ENCODE peak calls at places on chromosomes 11 and 22, in ten cellular contexts. U is fibroblast of mammary gland; K is HCT116; R is T-helper 9 cell; M is NCI-H345; V is NCI-H446 treated with DMSO at 0.1 percent for 48 hours; I is kidney glomerular epithelial cell; J is stimulated activated naive CD4-positive, alpha-beta T cell; E is pons; H is SJSA1. L is an unnamed sample.

GRCh38 chr11:122748968-122749687 is 89.2 kb upstream of the CRTAM start:
- DNase-seq in H (peak), V (no peak), R (no peak), I (peak), J (no peak), E (peak), K (no peak), U (peak), M (no peak), L (no peak)

GRCh38 chr11:102534261-102534872 is 3.8 kb upstream of the MMP7 start:
- DNase-seq in V (no peak), M (no peak), J (no peak), E (no peak), K (no peak), U (no peak), I (no peak), H (no peak), R (no peak), L (no peak)

GRCh38 chr11:71210861-71211260 is 41.5 kb downstream of the SHANK2 start:
- DNase-seq in R (no peak), U (no peak), I (no peak), K (no peak), J (no peak), E (no peak), M (no peak), H (no peak), V (no peak), L (no peak)

GRCh38 chr11:116948375-116948774 is 111.0 kb upstream of the APOA1 start:
- DNase-seq in K (peak), I (no peak), J (no peak), E (no peak), U (peak), R (no peak), V (no peak), H (peak), M (no peak), L (no peak)

GRCh38 chr11:1338201-1339065 is 29.0 kb upstream of the TOLLIP start:
- DNase-seq in E (no peak), M (no peak), R (no peak), I (no peak), K (no peak), U (no peak), J (no peak), H (no peak), V (no peak), L (no peak)

GRCh38 chr11:12224537-12224893 is 114.1 kb downstream of the MICAL2 start:
- DNase-seq in E (peak), M (no peak), R (peak), I (no peak), H (peak), J (peak), V (no peak), U (peak), K (no peak), L (no peak)

GRCh38 chr11:623999-624704 is 603 bp downstream of the CDHR5 start:
- DNase-seq in M (no peak), K (peak), V (no peak), I (no peak), U (peak), R (no peak), H (no peak), J (no peak), E (no peak), L (no peak)

GRCh38 chr22:46796566-46797195 is 34.2 kb downstream of the TBC1D22A start:
- DNase-seq in I (no peak), H (no peak), K (no peak), J (no peak), R (no peak), U (no peak), M (no peak), V (no peak), E (no peak), L (no peak)

GRCh38 chr11:85737738-85738137 is 51.7 kb upstream of the CCDC89 start:
- DNase-seq in E (no peak), R (no peak), K (no peak), U (no peak), I (no peak), V (no peak), H (no peak), M (no peak), J (no peak), L (no peak)

GRCh38 chr11:97544401-97544800 is 1154.6 kb downstream of the JRKL start:
- DNase-seq in I (no peak), M (no peak), E (no peak), V (no peak), H (no peak), K (no peak), J (no peak), R (no peak), U (no peak), L (no peak)

GRCh38 chr11:123143476-123143875 is 51.6 kb downstream of the CLMP start:
- DNase-seq in R (no peak), V (no peak), I (no peak), H (no peak), M (no peak), E (no peak), J (no peak), U (peak), K (no peak), L (no peak)

GRCh38 chr22:48883211-48883960 is 944.3 kb downstream of the BRD1 start:
- DNase-seq in M (no peak), E (no peak), I (no peak), U (no peak), K (no peak), J (no peak), H (no peak), V (no peak), R (no peak), L (no peak)

GRCh38 chr11:3037041-3037944 is 19.9 kb downstream of the CARS1 start:
- DNase-seq in E (peak), K (peak), M (peak), V (peak), I (peak), R (peak), H (peak), J (peak), U (peak), L (no peak)

GRCh38 chr22:29704528-29705285 is 15.1 kb upstream of the CABP7 start:
- DNase-seq in E (peak), J (no peak), I (no peak), V (peak), R (no peak), U (peak), K (no peak), M (peak), H (peak), L (no peak)

GRCh38 chr22:47994045-47994444 is 1231.6 kb downstream of the TBC1D22A start:
- DNase-seq in U (no peak), E (no peak), R (no peak), V (no peak), M (no peak), I (no peak), J (no peak), H (no peak), K (no peak), L (no peak)

GRCh38 chr11:112227002-112227401 is 774 bp downstream of the PTS start:
- DNase-seq in J (no peak), K (no peak), R (no peak), U (peak), V (no peak), H (no peak), E (peak), M (no peak), I (no peak), L (no peak)

GRCh38 chr22:41169157-41169556 is 36.0 kb upstream of the L3MBTL2 start:
- DNase-seq in H (no peak), R (no peak), I (no peak), U (no peak), E (no peak), V (no peak), M (no peak), J (no peak), K (no peak), L (no peak)

GRCh38 chr22:24059121-24059520 is 48.0 kb downstream of the CABIN1 start:
- DNase-seq in J (no peak), R (no peak), I (peak), E (no peak), V (no peak), H (no peak), U (peak), K (no peak), M (no peak), L (no peak)

L was measured in DMS 273 treated with DMSO at 0.1 percent for 48 hours.